ENCODE peak calls at places on chromosomes 11 and 22, in five cellular contexts. J is IMR-90, V is mesenchymal stem cell, C is H9, X is H1. O is an unnamed sample.

GRCh38 chr11:118383657-118384056 is 17.7 kb upstream of the ATP5MG start:
- DNase-seq in J (no peak), V (no peak), C (no peak), X (no peak), O (no peak)

GRCh38 chr11:111500481-111500880 is 11.7 kb downstream of the BTG4 start:
- DNase-seq in J (no peak), V (no peak), C (no peak), X (no peak), O (no peak)

GRCh38 chr11:62338218-62338617 is 970 bp downstream of the ASRGL1 start:
- DNase-seq in J (no peak), V (no peak), C (no peak), X (no peak), O (no peak)

GRCh38 chr11:1994121-1994520 is 3.5 kb downstream of the H19 start:
- DNase-seq in J (no peak), V (peak), C (no peak), X (peak), O (no peak)

GRCh38 chr11:10544491-10545470 is 3.8 kb upstream of the RNF141 start:
- DNase-seq in J (no peak), V (no peak), C (no peak), X (no peak), O (no peak)

GRCh38 chr22:20036119-20036518 is 15.2 kb downstream of the TANGO2 start:
- DNase-seq in J (no peak), V (no peak), C (no peak), X (no peak), O (no peak)

GRCh38 chr11:15059132-15059531 is 14.3 kb upstream of the CALCB start:
- DNase-seq in J (no peak), V (no peak), C (no peak), X (no peak), O (no peak)

GRCh38 chr11:75337195-75337654 is 14.2 kb downstream of the ARRB1 start:
- DNase-seq in J (peak), V (peak), C (no peak), X (no peak), O (no peak)

GRCh38 chr11:12434255-12434654 is 56.9 kb downstream of the PARVA start:
- DNase-seq in J (peak), V (peak), C (no peak), X (no peak), O (no peak)

GRCh38 chr11:14081541-14082211 is 119.2 kb downstream of the SPON1 start:
- DNase-seq in J (no peak), V (no peak), C (no peak), X (no peak), O (no peak)

GRCh38 chr22:29719894-29720645 is at the start of gene CABP7:
- DNase-seq in J (no peak), V (no peak), C (no peak), X (no peak), O (no peak)

GRCh38 chr11:57890521-57890920 is 128.9 kb downstream of the CTNND1 start:
- DNase-seq in J (no peak), V (no peak), C (no peak), X (no peak), O (no peak)

GRCh38 chr11:116596346-116597260 is 176.2 kb downstream of the BUD13 start:
- DNase-seq in J (no peak), V (no peak), C (no peak), X (no peak), O (no peak)

GRCh38 chr11:66288866-66289547 is at the start of gene YIF1A:
- DNase-seq in J (peak), V (peak), C (peak), X (peak), O (peak)

GRCh38 chr11:66286699-66287098 is 2.2 kb downstream of the YIF1A start:
- DNase-seq in J (no peak), V (no peak), C (no peak), X (no peak), O (no peak)

GRCh38 chr11:66288138-66288865 is 641 bp downstream of the YIF1A start:
- DNase-seq in J (no peak), V (peak), C (no peak), X (peak), O (no peak)

GRCh38 chr11:66285250-66285947 is 3.5 kb downstream of the YIF1A start:
- DNase-seq in J (no peak), V (no peak), C (no peak), X (no peak), O (no peak)

DNA sequence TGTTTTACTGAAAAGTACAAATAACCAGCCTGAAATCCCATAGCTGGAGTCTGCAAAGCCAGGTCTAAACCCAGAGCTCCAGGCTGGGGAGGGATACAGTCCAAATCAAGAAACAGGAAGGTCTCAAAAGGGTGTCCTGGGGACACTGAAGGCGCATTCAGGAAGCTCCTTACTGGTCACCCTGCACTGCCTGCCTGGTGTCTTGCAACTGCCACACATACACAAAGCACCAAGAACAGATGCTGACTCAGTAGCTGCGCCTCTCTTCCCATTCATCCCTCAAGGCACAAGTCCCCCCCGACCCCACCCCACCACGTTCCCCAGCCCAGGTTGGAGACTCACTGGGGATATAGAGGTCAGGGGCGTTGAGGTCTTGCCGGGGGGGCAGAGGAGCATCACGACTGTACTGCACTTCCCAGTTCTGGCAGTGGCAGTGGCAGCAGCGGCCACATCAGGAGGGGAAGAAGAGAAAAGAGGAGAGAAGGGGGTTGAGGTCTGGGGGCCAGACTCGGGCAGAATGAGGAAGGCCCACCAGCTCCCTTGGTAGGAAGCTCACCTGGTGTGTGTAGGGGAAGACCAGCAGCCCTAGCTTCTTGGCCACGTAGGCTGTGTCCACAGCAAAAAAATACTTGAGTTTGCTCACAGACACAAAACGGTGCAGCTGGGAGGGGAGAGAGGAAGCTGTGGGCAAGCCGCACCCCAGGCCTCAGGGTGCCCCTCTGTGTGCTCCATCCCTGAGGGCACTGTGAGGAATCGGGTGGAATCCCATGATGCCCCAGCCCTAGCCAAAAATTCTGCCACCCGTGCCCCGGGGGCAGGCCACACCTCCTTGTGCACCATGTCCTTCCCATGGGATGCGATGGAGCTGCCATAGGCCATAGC is 1.4 kb downstream of the YIF1A start:
- DNase-seq in J (no peak), V (no peak), C (no peak), X (no peak), O (no peak)
- H3K4ac ChIP-seq in J (peak), V (peak), C (no peak), X (no peak), O (no peak)

GRCh38 chr11:34191592-34191991 is 86.2 kb downstream of the NAT10 start:
- DNase-seq in J (no peak), V (no peak), C (no peak), X (no peak), O (no peak)
- H2BK15ac ChIP-seq in J (no peak), V (no peak), C (no peak), X (no peak), O (no peak)

DNA sequence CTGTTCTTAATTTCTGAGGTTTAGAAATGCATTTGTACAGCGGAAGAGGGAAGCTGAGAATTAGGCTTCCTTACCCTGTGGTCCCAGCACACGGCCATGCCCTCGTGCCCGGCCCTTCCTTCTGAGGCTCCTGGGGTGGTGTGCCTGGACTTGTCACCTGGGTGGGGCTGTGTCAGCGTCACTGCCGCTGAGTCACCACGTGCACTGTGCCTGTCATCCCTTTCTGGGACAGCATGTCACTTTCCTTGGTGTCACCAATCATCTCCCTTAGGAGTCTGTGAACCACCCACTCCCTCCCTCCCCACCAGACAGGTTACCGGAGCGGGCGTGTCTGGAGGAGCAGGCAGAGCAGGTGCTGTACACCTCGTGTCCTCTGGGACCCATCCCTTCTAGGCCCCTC is 367.5 kb downstream of the TBC1D22A start:
- DNase-seq in J (no peak), V (no peak), C (no peak), X (no peak), O (no peak)
- H4K91ac ChIP-seq in J (no peak), V (peak), C (no peak), X (no peak), O (no peak)

GRCh38 chr11:113875414-113876073 is at the start of gene USP28:
- DNase-seq in J (peak), V (peak), C (peak), X (peak), O (peak)
- H3K4ac ChIP-seq in J (peak), V (peak), C (no peak), X (no peak), O (peak)

GRCh38 chr11:94738746-94739145 is 29.4 kb upstream of the AMOTL1 start:
- DNase-seq in J (no peak), V (no peak), C (no peak), X (no peak), O (no peak)
- H2BK15ac ChIP-seq in J (no peak), V (no peak), C (no peak), X (no peak), O (no peak)